ENCODE peak calls at places on chromosomes 13 and 19, in ten cellular contexts. One of them, this sample, is unnamed.

GRCh38 chr13:42113478-42113877 is 65.0 kb downstream of the DGKH start:
- DNase-seq in stomach: no peak
- DNase-seq in IMR-90: no peak
- DNase-seq in body of pancreas: no peak
- DNase-seq in uterus: no peak
- DNase-seq in ovary: no peak
- DNase-seq in K562: no peak
- DNase-seq in heart left ventricle: no peak
- DNase-seq in spleen: no peak
- DNase-seq in GM12891: no peak
- DNase-seq in this sample: no peak

GRCh38 chr13:110012102-110012739 is 225.8 kb upstream of the IRS2 start:
- DNase-seq in stomach: no peak
- DNase-seq in IMR-90: peak; percentile 97
- DNase-seq in body of pancreas: no peak
- DNase-seq in uterus: no peak
- DNase-seq in ovary: no peak
- DNase-seq in K562: no peak
- DNase-seq in heart left ventricle: no peak
- DNase-seq in spleen: no peak
- DNase-seq in GM12891: no peak
- DNase-seq in this sample: no peak

GRCh38 chr13:41019578-41020347 is 647 bp upstream of the ELF1 start:
- DNase-seq in stomach: no peak
- DNase-seq in IMR-90: no peak
- DNase-seq in body of pancreas: peak; percentile 44
- DNase-seq in uterus: no peak
- DNase-seq in ovary: no peak
- DNase-seq in K562: no peak
- DNase-seq in heart left ventricle: no peak
- DNase-seq in spleen: no peak
- DNase-seq in GM12891: no peak
- DNase-seq in this sample: peak; percentile 44

GRCh38 chr19:39277598-39277997 is 9.4 kb downstream of the IFNL2 start:
- DNase-seq in stomach: no peak
- DNase-seq in IMR-90: no peak
- DNase-seq in body of pancreas: no peak
- DNase-seq in uterus: no peak
- DNase-seq in ovary: no peak
- DNase-seq in K562: no peak
- DNase-seq in heart left ventricle: no peak
- DNase-seq in spleen: no peak
- DNase-seq in GM12891: no peak
- DNase-seq in this sample: no peak

GRCh38 chr19:13396256-13397080 is 109.8 kb downstream of the CACNA1A start:
- DNase-seq in stomach: no peak
- DNase-seq in IMR-90: peak; percentile 70
- DNase-seq in body of pancreas: peak; percentile 50
- DNase-seq in uterus: peak; percentile 14
- DNase-seq in ovary: no peak
- DNase-seq in K562: peak; percentile 73
- DNase-seq in heart left ventricle: peak; percentile 30
- DNase-seq in spleen: no peak
- DNase-seq in GM12891: no peak
- DNase-seq in this sample: peak; percentile 32

GRCh38 chr19:28018499-28018898 is 1194.5 kb downstream of the UQCRFS1 start:
- DNase-seq in stomach: no peak
- DNase-seq in IMR-90: no peak
- DNase-seq in body of pancreas: no peak
- DNase-seq in uterus: no peak
- DNase-seq in ovary: no peak
- DNase-seq in K562: no peak
- DNase-seq in heart left ventricle: no peak
- DNase-seq in spleen: no peak
- DNase-seq in GM12891: no peak
- DNase-seq in this sample: no peak

GRCh38 chr13:24267801-24268200 is 41.6 kb upstream of the C1QTNF9 start:
- DNase-seq in stomach: no peak
- DNase-seq in IMR-90: no peak
- DNase-seq in body of pancreas: no peak
- DNase-seq in uterus: no peak
- DNase-seq in ovary: no peak
- DNase-seq in K562: no peak
- DNase-seq in heart left ventricle: no peak
- DNase-seq in spleen: no peak
- DNase-seq in GM12891: no peak
- DNase-seq in this sample: no peak

GRCh38 chr19:19721896-19722295 is 11.0 kb downstream of the ZNF14 start:
- DNase-seq in stomach: no peak
- DNase-seq in IMR-90: no peak
- DNase-seq in body of pancreas: no peak
- DNase-seq in uterus: no peak
- DNase-seq in ovary: no peak
- DNase-seq in K562: no peak
- DNase-seq in heart left ventricle: no peak
- DNase-seq in spleen: no peak
- DNase-seq in GM12891: no peak
- DNase-seq in this sample: no peak

GRCh38 chr19:18388328-18389094 is 2.6 kb downstream of the GDF15 start:
- DNase-seq in stomach: peak; percentile 88
- DNase-seq in IMR-90: no peak
- DNase-seq in body of pancreas: peak; percentile 81
- DNase-seq in uterus: peak; percentile 84
- DNase-seq in ovary: peak; percentile 78
- DNase-seq in K562: peak; percentile 88
- DNase-seq in heart left ventricle: peak; percentile 91
- DNase-seq in spleen: peak; percentile 98
- DNase-seq in GM12891: peak; percentile 92
- DNase-seq in this sample: peak; percentile 95

GRCh38 chr13:35914662-35915061 is 216.5 kb downstream of the DCLK1 start:
- DNase-seq in stomach: no peak
- DNase-seq in IMR-90: no peak
- DNase-seq in body of pancreas: no peak
- DNase-seq in uterus: no peak
- DNase-seq in ovary: no peak
- DNase-seq in K562: no peak
- DNase-seq in heart left ventricle: no peak
- DNase-seq in spleen: no peak
- DNase-seq in GM12891: no peak
- DNase-seq in this sample: no peak

GRCh38 chr19:14473915-14474578 is 1.1 kb downstream of the PTGER1 start:
- DNase-seq in stomach: peak; percentile 59
- DNase-seq in IMR-90: no peak
- DNase-seq in body of pancreas: peak; percentile 56
- DNase-seq in uterus: no peak
- DNase-seq in ovary: no peak
- DNase-seq in K562: no peak
- DNase-seq in heart left ventricle: no peak
- DNase-seq in spleen: no peak
- DNase-seq in GM12891: no peak
- DNase-seq in this sample: no peak

GRCh38 chr13:75550159-75550567 is 572 bp downstream of the UCHL3 start:
- DNase-seq in stomach: no peak
- DNase-seq in IMR-90: peak; percentile 87
- DNase-seq in body of pancreas: peak; percentile 41
- DNase-seq in uterus: peak; percentile 22
- DNase-seq in ovary: no peak
- DNase-seq in K562: peak; percentile 18
- DNase-seq in heart left ventricle: no peak
- DNase-seq in spleen: no peak
- DNase-seq in GM12891: no peak
- DNase-seq in this sample: peak; percentile 75

GRCh38 chr19:23313196-23313595 is 63.0 kb upstream of the ZNF724 start:
- DNase-seq in stomach: no peak
- DNase-seq in IMR-90: no peak
- DNase-seq in body of pancreas: no peak
- DNase-seq in uterus: no peak
- DNase-seq in ovary: no peak
- DNase-seq in K562: no peak
- DNase-seq in heart left ventricle: no peak
- DNase-seq in spleen: no peak
- DNase-seq in GM12891: no peak
- DNase-seq in this sample: no peak

GRCh38 chr19:23310729-23311211 is 60.6 kb upstream of the ZNF724 start:
- DNase-seq in stomach: no peak
- DNase-seq in IMR-90: no peak
- DNase-seq in body of pancreas: no peak
- DNase-seq in uterus: no peak
- DNase-seq in ovary: no peak
- DNase-seq in K562: no peak
- DNase-seq in heart left ventricle: no peak
- DNase-seq in spleen: no peak
- DNase-seq in GM12891: no peak
- DNase-seq in this sample: no peak

GRCh38 chr19:23309926-23310325 is 59.7 kb upstream of the ZNF724 start:
- DNase-seq in stomach: no peak
- DNase-seq in IMR-90: no peak
- DNase-seq in body of pancreas: no peak
- DNase-seq in uterus: no peak
- DNase-seq in ovary: no peak
- DNase-seq in K562: no peak
- DNase-seq in heart left ventricle: no peak
- DNase-seq in spleen: no peak
- DNase-seq in GM12891: no peak
- DNase-seq in this sample: no peak

GRCh38 chr19:23312515-23312914 is 62.3 kb upstream of the ZNF724 start:
- DNase-seq in stomach: no peak
- DNase-seq in IMR-90: peak; percentile 7
- DNase-seq in body of pancreas: no peak
- DNase-seq in uterus: no peak
- DNase-seq in ovary: no peak
- DNase-seq in K562: no peak
- DNase-seq in heart left ventricle: no peak
- DNase-seq in spleen: no peak
- DNase-seq in GM12891: no peak
- DNase-seq in this sample: no peak

DNA sequence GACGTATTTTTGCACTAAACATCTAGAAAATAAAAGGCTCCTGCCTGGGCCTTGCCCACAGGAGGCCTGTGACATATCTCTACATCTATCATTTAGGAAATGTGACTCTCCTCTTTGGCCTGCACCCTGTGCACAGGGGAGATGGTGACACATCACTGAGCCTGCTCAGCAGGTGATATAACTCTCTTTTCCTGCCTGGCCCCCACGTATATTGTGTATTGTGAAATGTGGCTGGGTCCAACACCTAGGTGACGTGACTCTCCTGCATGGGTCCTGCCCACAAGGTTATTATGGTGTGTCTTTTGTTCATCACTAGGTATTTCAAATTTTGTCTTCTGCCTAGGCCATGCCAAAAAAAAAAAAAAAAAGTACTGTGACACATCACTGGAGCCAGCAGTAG is 61.4 kb upstream of the ZNF724 start:
- DNase-seq in stomach: no peak
- DNase-seq in IMR-90: no peak
- DNase-seq in body of pancreas: no peak
- DNase-seq in uterus: no peak
- DNase-seq in ovary: no peak
- DNase-seq in K562: no peak
- DNase-seq in heart left ventricle: no peak
- DNase-seq in spleen: no peak
- DNase-seq in GM12891: no peak
- DNase-seq in this sample: no peak
- TF ChIP-seq POLR2A in stomach: no peak
- TF ChIP-seq POLR2A in IMR-90: no peak
- TF ChIP-seq POLR2A in body of pancreas: no peak
- TF ChIP-seq POLR2A in uterus: no peak
- TF ChIP-seq POLR2A in ovary: no peak
- TF ChIP-seq POLR2A in K562: no peak
- TF ChIP-seq POLR2A in heart left ventricle: no peak
- TF ChIP-seq POLR2A in spleen: no peak
- TF ChIP-seq POLR2A in GM12891: no peak
- TF ChIP-seq POLR2A in this sample: no peak

GRCh38 chr13:49630580-49630979 is 2.3 kb downstream of the ARL11 start:
- DNase-seq in stomach: no peak
- DNase-seq in IMR-90: no peak
- DNase-seq in body of pancreas: no peak
- DNase-seq in uterus: no peak
- DNase-seq in ovary: no peak
- DNase-seq in K562: no peak
- DNase-seq in heart left ventricle: no peak
- DNase-seq in spleen: no peak
- DNase-seq in GM12891: no peak
- DNase-seq in this sample: no peak
- TF ChIP-seq POLR2A in stomach: no peak
- TF ChIP-seq POLR2A in IMR-90: no peak
- TF ChIP-seq POLR2A in body of pancreas: no peak
- TF ChIP-seq POLR2A in uterus: no peak
- TF ChIP-seq POLR2A in ovary: no peak
- TF ChIP-seq POLR2A in K562: no peak
- TF ChIP-seq POLR2A in heart left ventricle: no peak
- TF ChIP-seq POLR2A in spleen: no peak
- TF ChIP-seq POLR2A in GM12891: no peak
- TF ChIP-seq POLR2A in this sample: no peak

GRCh38 chr19:45293682-45294081 is 29.0 kb downstream of the CKM start:
- DNase-seq in stomach: no peak
- DNase-seq in IMR-90: no peak
- DNase-seq in body of pancreas: no peak
- DNase-seq in uterus: no peak
- DNase-seq in ovary: no peak
- DNase-seq in K562: no peak
- DNase-seq in heart left ventricle: no peak
- DNase-seq in spleen: no peak
- DNase-seq in GM12891: no peak
- DNase-seq in this sample: no peak
- TF ChIP-seq POLR2A in stomach: no peak
- TF ChIP-seq POLR2A in IMR-90: no peak
- TF ChIP-seq POLR2A in body of pancreas: no peak
- TF ChIP-seq POLR2A in uterus: no peak
- TF ChIP-seq POLR2A in ovary: no peak
- TF ChIP-seq POLR2A in K562: no peak
- TF ChIP-seq POLR2A in heart left ventricle: no peak
- TF ChIP-seq POLR2A in spleen: no peak
- TF ChIP-seq POLR2A in GM12891: no peak
- TF ChIP-seq POLR2A in this sample: no peak

GRCh38 chr13:73496711-73497110 is 437.9 kb downstream of the KLF5 start:
- DNase-seq in stomach: no peak
- DNase-seq in IMR-90: no peak
- DNase-seq in body of pancreas: no peak
- DNase-seq in uterus: no peak
- DNase-seq in ovary: no peak
- DNase-seq in K562: no peak
- DNase-seq in heart left ventricle: no peak
- DNase-seq in spleen: no peak
- DNase-seq in GM12891: no peak
- DNase-seq in this sample: no peak

GRCh38 chr13:73499685-73500084 is 440.9 kb downstream of the KLF5 start:
- DNase-seq in stomach: no peak
- DNase-seq in IMR-90: no peak
- DNase-seq in body of pancreas: no peak
- DNase-seq in uterus: no peak
- DNase-seq in ovary: no peak
- DNase-seq in K562: no peak
- DNase-seq in heart left ventricle: no peak
- DNase-seq in spleen: no peak
- DNase-seq in GM12891: no peak
- DNase-seq in this sample: no peak

GRCh38 chr13:73492811-73493210 is 434.0 kb downstream of the KLF5 start:
- DNase-seq in stomach: no peak
- DNase-seq in IMR-90: no peak
- DNase-seq in body of pancreas: no peak
- DNase-seq in uterus: no peak
- DNase-seq in ovary: no peak
- DNase-seq in K562: no peak
- DNase-seq in heart left ventricle: no peak
- DNase-seq in spleen: no peak
- DNase-seq in GM12891: no peak
- DNase-seq in this sample: no peak

GRCh38 chr13:73497430-73497829 is 438.6 kb downstream of the KLF5 start:
- DNase-seq in stomach: no peak
- DNase-seq in IMR-90: no peak
- DNase-seq in body of pancreas: no peak
- DNase-seq in uterus: no peak
- DNase-seq in ovary: no peak
- DNase-seq in K562: no peak
- DNase-seq in heart left ventricle: no peak
- DNase-seq in spleen: no peak
- DNase-seq in GM12891: no peak
- DNase-seq in this sample: no peak
- TF ChIP-seq POLR2A in stomach: no peak
- TF ChIP-seq POLR2A in IMR-90: no peak
- TF ChIP-seq POLR2A in body of pancreas: no peak
- TF ChIP-seq POLR2A in uterus: no peak
- TF ChIP-seq POLR2A in ovary: no peak
- TF ChIP-seq POLR2A in K562: no peak
- TF ChIP-seq POLR2A in heart left ventricle: no peak
- TF ChIP-seq POLR2A in spleen: no peak
- TF ChIP-seq POLR2A in GM12891: no peak
- TF ChIP-seq POLR2A in this sample: no peak

This sample was measured in erythroblast.